ENCODE peak calls at places on chromosomes 3 and 15, in five cellular contexts. One of them, this sample, is unnamed.

GRCh38 chr3:107206141-107206540 is 171.1 kb upstream of the CCDC54 start:
- DNase-seq in H9: no peak
- DNase-seq in esophagus squamous epithelium: no peak
- DNase-seq in heart left ventricle: no peak
- DNase-seq in uterus: no peak
- DNase-seq in this sample: no peak

GRCh38 chr3:72190050-72190449 is 405.1 kb upstream of the PROK2 start:
- DNase-seq in H9: no peak
- DNase-seq in esophagus squamous epithelium: no peak
- DNase-seq in heart left ventricle: no peak
- DNase-seq in uterus: no peak
- DNase-seq in this sample: no peak

GRCh38 chr3:114584734-114585371 is 291.0 kb downstream of the TIGIT start:
- DNase-seq in H9: no peak
- DNase-seq in esophagus squamous epithelium: no peak
- DNase-seq in heart left ventricle: no peak
- DNase-seq in uterus: peak
- DNase-seq in this sample: no peak

GRCh38 chr3:87025636-87026035 is 34.7 kb upstream of the VGLL3 start:
- DNase-seq in H9: no peak
- DNase-seq in esophagus squamous epithelium: no peak
- DNase-seq in heart left ventricle: no peak
- DNase-seq in uterus: no peak
- DNase-seq in this sample: no peak

GRCh38 chr3:138135833-138136194 is 3.6 kb upstream of the A4GNT start:
- DNase-seq in H9: no peak
- DNase-seq in esophagus squamous epithelium: no peak
- DNase-seq in heart left ventricle: no peak
- DNase-seq in uterus: no peak
- DNase-seq in this sample: no peak

GRCh38 chr3:154795582-154795981 is 284.5 kb upstream of the MME start:
- DNase-seq in H9: no peak
- DNase-seq in esophagus squamous epithelium: no peak
- DNase-seq in heart left ventricle: no peak
- DNase-seq in uterus: no peak
- DNase-seq in this sample: no peak

GRCh38 chr3:59774613-59775012 is 724.8 kb upstream of the CFAP20DC start:
- DNase-seq in H9: no peak
- DNase-seq in esophagus squamous epithelium: no peak
- DNase-seq in heart left ventricle: no peak
- DNase-seq in uterus: no peak
- DNase-seq in this sample: no peak

GRCh38 chr3:87311309-87311708 is 34.9 kb upstream of the POU1F1 start:
- DNase-seq in H9: no peak
- DNase-seq in esophagus squamous epithelium: no peak
- DNase-seq in heart left ventricle: no peak
- DNase-seq in uterus: no peak
- DNase-seq in this sample: no peak

GRCh38 chr3:194995922-194996321 is 275.0 kb downstream of the XXYLT1 start:
- DNase-seq in H9: peak
- DNase-seq in esophagus squamous epithelium: no peak
- DNase-seq in heart left ventricle: no peak
- DNase-seq in uterus: no peak
- DNase-seq in this sample: no peak

GRCh38 chr15:33326908-33327307 is 16.1 kb downstream of the RYR3 start:
- DNase-seq in H9: no peak
- DNase-seq in esophagus squamous epithelium: no peak
- DNase-seq in heart left ventricle: no peak
- DNase-seq in uterus: no peak
- DNase-seq in this sample: no peak

GRCh38 chr3:124364230-124365022 is 365.8 kb upstream of the UMPS start:
- DNase-seq in H9: no peak
- DNase-seq in esophagus squamous epithelium: no peak
- DNase-seq in heart left ventricle: no peak
- DNase-seq in uterus: no peak
- DNase-seq in this sample: no peak

GRCh38 chr3:70264122-70264780 is 48.2 kb downstream of the MDFIC2 start:
- DNase-seq in H9: no peak
- DNase-seq in esophagus squamous epithelium: no peak
- DNase-seq in heart left ventricle: no peak
- DNase-seq in uterus: no peak
- DNase-seq in this sample: no peak

GRCh38 chr3:138933068-138933668 is 13.8 kb downstream of the FOXL2 start:
- DNase-seq in H9: no peak
- DNase-seq in esophagus squamous epithelium: no peak
- DNase-seq in heart left ventricle: no peak
- DNase-seq in uterus: no peak
- DNase-seq in this sample: no peak

GRCh38 chr3:99637041-99637380 is 1.4 kb upstream of the COL8A1 start:
- DNase-seq in H9: no peak
- DNase-seq in esophagus squamous epithelium: no peak
- DNase-seq in heart left ventricle: no peak
- DNase-seq in uterus: no peak
- DNase-seq in this sample: no peak

GRCh38 chr15:63277893-63278505 is 594 bp downstream of the APH1B start:
- DNase-seq in H9: peak
- DNase-seq in esophagus squamous epithelium: no peak
- DNase-seq in heart left ventricle: no peak
- DNase-seq in uterus: peak
- DNase-seq in this sample: no peak

GRCh38 chr3:193971268-193971751 is 164.6 kb upstream of the HES1 start:
- DNase-seq in H9: no peak
- DNase-seq in esophagus squamous epithelium: no peak
- DNase-seq in heart left ventricle: peak
- DNase-seq in uterus: no peak
- DNase-seq in this sample: no peak

GRCh38 chr15:73838795-73839565 is 34.4 kb upstream of the TBC1D21 start:
- DNase-seq in H9: no peak
- DNase-seq in esophagus squamous epithelium: no peak
- DNase-seq in heart left ventricle: peak
- DNase-seq in uterus: peak
- DNase-seq in this sample: peak

GRCh38 chr3:133293397-133294107 is 106.3 kb upstream of the BFSP2 start:
- DNase-seq in H9: no peak
- DNase-seq in esophagus squamous epithelium: no peak
- DNase-seq in heart left ventricle: no peak
- DNase-seq in uterus: no peak
- DNase-seq in this sample: no peak

GRCh38 chr3:11154953-11155325 is 646 bp downstream of the HRH1 start:
- DNase-seq in H9: peak
- DNase-seq in esophagus squamous epithelium: no peak
- DNase-seq in heart left ventricle: no peak
- DNase-seq in uterus: peak
- DNase-seq in this sample: no peak

GRCh38 chr15:71743861-71744382 is 66.4 kb upstream of the NR2E3 start:
- DNase-seq in H9: no peak
- DNase-seq in esophagus squamous epithelium: no peak
- DNase-seq in heart left ventricle: peak
- DNase-seq in uterus: peak
- DNase-seq in this sample: peak

GRCh38 chr3:134291300-134292254 is 40.9 kb upstream of the RYK start:
- DNase-seq in H9: no peak
- DNase-seq in esophagus squamous epithelium: no peak
- DNase-seq in heart left ventricle: peak
- DNase-seq in uterus: peak
- DNase-seq in this sample: no peak

GRCh38 chr15:74892313-74892712 is 2.5 kb downstream of the MPI start:
- DNase-seq in H9: no peak
- DNase-seq in esophagus squamous epithelium: no peak
- DNase-seq in heart left ventricle: peak
- DNase-seq in uterus: no peak
- DNase-seq in this sample: peak

GRCh38 chr15:83285284-83285978 is 967 bp upstream of the BNC1 start:
- DNase-seq in H9: peak
- DNase-seq in esophagus squamous epithelium: no peak
- DNase-seq in heart left ventricle: no peak
- DNase-seq in uterus: no peak
- DNase-seq in this sample: no peak

GRCh38 chr15:83287541-83288027 is 3.1 kb upstream of the BNC1 start:
- DNase-seq in H9: no peak
- DNase-seq in esophagus squamous epithelium: no peak
- DNase-seq in heart left ventricle: no peak
- DNase-seq in uterus: no peak
- DNase-seq in this sample: no peak

GRCh38 chr15:83283813-83284562 is 476 bp downstream of the BNC1 start:
- DNase-seq in H9: peak
- DNase-seq in esophagus squamous epithelium: no peak
- DNase-seq in heart left ventricle: peak
- DNase-seq in uterus: no peak
- DNase-seq in this sample: no peak

GRCh38 chr15:83284563-83285283 is at the start of gene BNC1:
- DNase-seq in H9: peak
- DNase-seq in esophagus squamous epithelium: no peak
- DNase-seq in heart left ventricle: peak
- DNase-seq in uterus: no peak
- DNase-seq in this sample: no peak

DNA sequence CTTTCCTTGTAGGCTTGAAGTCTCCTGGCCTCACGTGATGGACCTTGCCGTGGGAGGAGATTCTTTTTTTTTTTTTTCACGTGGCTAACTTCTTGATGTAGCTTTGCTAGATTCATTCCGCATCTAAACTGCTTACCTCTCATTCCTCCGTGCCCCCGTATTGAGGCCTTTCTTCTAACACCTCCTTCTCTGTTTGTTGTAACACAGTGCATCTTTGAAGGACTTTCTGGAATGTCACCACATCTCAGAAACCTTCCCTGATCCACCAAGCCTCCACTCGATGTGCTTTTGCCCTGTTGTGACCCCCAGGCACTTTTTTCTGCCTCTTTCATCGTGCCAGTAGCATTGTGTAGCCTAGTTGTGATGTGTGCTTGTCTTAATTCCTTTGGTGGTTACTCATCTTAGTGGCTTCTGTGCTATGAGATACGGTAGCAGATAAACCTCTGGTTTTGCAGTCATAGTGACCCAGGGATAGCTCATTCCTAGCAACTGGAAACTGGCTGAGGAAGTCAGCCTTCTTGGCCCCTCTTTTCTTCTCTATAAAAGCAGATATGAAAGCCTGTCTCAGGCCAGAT is 1.6 kb upstream of the BNC1 start:
- DNase-seq in H9: no peak
- DNase-seq in esophagus squamous epithelium: no peak
- DNase-seq in heart left ventricle: no peak
- DNase-seq in uterus: no peak
- DNase-seq in this sample: no peak
- H3K27ac ChIP-seq in H9: no peak
- H3K27ac ChIP-seq in esophagus squamous epithelium: peak
- H3K27ac ChIP-seq in heart left ventricle: no peak
- H3K27ac ChIP-seq in uterus: no peak
- H3K27ac ChIP-seq in this sample: no peak

GRCh38 chr3:102125197-102125993 is 276.1 kb downstream of the NFKBIZ start:
- DNase-seq in H9: no peak
- DNase-seq in esophagus squamous epithelium: no peak
- DNase-seq in heart left ventricle: no peak
- DNase-seq in uterus: no peak
- DNase-seq in this sample: no peak

GRCh38 chr3:102125994-102126368 is 276.7 kb downstream of the NFKBIZ start:
- DNase-seq in H9: no peak
- DNase-seq in esophagus squamous epithelium: no peak
- DNase-seq in heart left ventricle: no peak
- DNase-seq in uterus: no peak
- DNase-seq in this sample: no peak

GRCh38 chr3:102133376-102133775 is 284.1 kb downstream of the NFKBIZ start:
- DNase-seq in H9: no peak
- DNase-seq in esophagus squamous epithelium: no peak
- DNase-seq in heart left ventricle: no peak
- DNase-seq in uterus: no peak
- DNase-seq in this sample: no peak

GRCh38 chr3:102132370-102132769 is 283.1 kb downstream of the NFKBIZ start:
- DNase-seq in H9: no peak
- DNase-seq in esophagus squamous epithelium: no peak
- DNase-seq in heart left ventricle: peak
- DNase-seq in uterus: peak
- DNase-seq in this sample: no peak

GRCh38 chr3:102129774-102130608 is 280.7 kb downstream of the NFKBIZ start:
- DNase-seq in H9: no peak
- DNase-seq in esophagus squamous epithelium: no peak
- DNase-seq in heart left ventricle: peak
- DNase-seq in uterus: peak
- DNase-seq in this sample: no peak
- H3K27ac ChIP-seq in H9: no peak
- H3K27ac ChIP-seq in esophagus squamous epithelium: peak
- H3K27ac ChIP-seq in heart left ventricle: peak
- H3K27ac ChIP-seq in uterus: peak
- H3K27ac ChIP-seq in this sample: no peak

GRCh38 chr15:99130314-99130713 is 25.4 kb downstream of the SYNM start:
- DNase-seq in H9: no peak
- DNase-seq in esophagus squamous epithelium: no peak
- DNase-seq in heart left ventricle: no peak
- DNase-seq in uterus: no peak
- DNase-seq in this sample: no peak

GRCh38 chr15:99132122-99132521 is 27.2 kb downstream of the SYNM start:
- DNase-seq in H9: no peak
- DNase-seq in esophagus squamous epithelium: no peak
- DNase-seq in heart left ventricle: no peak
- DNase-seq in uterus: no peak
- DNase-seq in this sample: no peak

GRCh38 chr15:99129644-99130043 is 24.8 kb downstream of the SYNM start:
- DNase-seq in H9: no peak
- DNase-seq in esophagus squamous epithelium: no peak
- DNase-seq in heart left ventricle: no peak
- DNase-seq in uterus: no peak
- DNase-seq in this sample: no peak

GRCh38 chr15:99131441-99132023 is 26.7 kb downstream of the SYNM start:
- DNase-seq in H9: no peak
- DNase-seq in esophagus squamous epithelium: no peak
- DNase-seq in heart left ventricle: no peak
- DNase-seq in uterus: no peak
- DNase-seq in this sample: no peak

GRCh38 chr15:99130765-99131440 is 26.0 kb downstream of the SYNM start:
- DNase-seq in H9: no peak
- DNase-seq in esophagus squamous epithelium: no peak
- DNase-seq in heart left ventricle: no peak
- DNase-seq in uterus: no peak
- DNase-seq in this sample: no peak
- H3K27ac ChIP-seq in H9: no peak
- H3K27ac ChIP-seq in esophagus squamous epithelium: peak
- H3K27ac ChIP-seq in heart left ventricle: no peak
- H3K27ac ChIP-seq in uterus: no peak
- H3K27ac ChIP-seq in this sample: no peak

GRCh38 chr15:82126346-82126745 is 80.5 kb upstream of the MEX3B start:
- DNase-seq in H9: no peak
- DNase-seq in esophagus squamous epithelium: no peak
- DNase-seq in heart left ventricle: no peak
- DNase-seq in uterus: no peak
- DNase-seq in this sample: no peak

GRCh38 chr15:82118040-82118439 is 72.2 kb upstream of the MEX3B start:
- DNase-seq in H9: no peak
- DNase-seq in esophagus squamous epithelium: no peak
- DNase-seq in heart left ventricle: no peak
- DNase-seq in uterus: no peak
- DNase-seq in this sample: no peak

GRCh38 chr15:82124331-82125263 is 78.8 kb upstream of the MEX3B start:
- DNase-seq in H9: no peak
- DNase-seq in esophagus squamous epithelium: no peak
- DNase-seq in heart left ventricle: no peak
- DNase-seq in uterus: no peak
- DNase-seq in this sample: no peak

GRCh38 chr15:82127581-82127980 is 81.8 kb upstream of the MEX3B start:
- DNase-seq in H9: no peak
- DNase-seq in esophagus squamous epithelium: no peak
- DNase-seq in heart left ventricle: no peak
- DNase-seq in uterus: no peak
- DNase-seq in this sample: no peak

GRCh38 chr15:82122754-82123400 is 77.1 kb upstream of the MEX3B start:
- DNase-seq in H9: no peak
- DNase-seq in esophagus squamous epithelium: no peak
- DNase-seq in heart left ventricle: no peak
- DNase-seq in uterus: peak
- DNase-seq in this sample: no peak
- H3K27ac ChIP-seq in H9: no peak
- H3K27ac ChIP-seq in esophagus squamous epithelium: peak
- H3K27ac ChIP-seq in heart left ventricle: no peak
- H3K27ac ChIP-seq in uterus: peak
- H3K27ac ChIP-seq in this sample: no peak

This sample was measured in pancreas.